ENCODE peak calls at places on chromosomes 11 and 22, in seven cellular contexts. O, L, F, R, Y, C and P are unnamed samples.

GRCh38 chr11:61281581-61282250 is 13.4 kb downstream of the VWCE start:
- DNase-seq in O (no peak), L (peak), F (peak), R (no peak), Y (peak), C (peak), P (peak)

GRCh38 chr11:2885676-2886081 is at the start of gene CDKN1C:
- DNase-seq in O (peak), L (peak), F (peak), R (peak), Y (peak), C (peak), P (peak)

GRCh38 chr22:21688706-21689381 is 23.0 kb downstream of the PPIL2 start:
- DNase-seq in O (no peak), L (no peak), F (no peak), R (no peak), Y (no peak), C (no peak), P (no peak)

GRCh38 chr11:2804701-2805387 is 80.7 kb downstream of the CDKN1C start:
- DNase-seq in O (peak), L (peak), F (peak), R (peak), Y (peak), C (no peak), P (no peak)

GRCh38 chr11:119797137-119797611 is 68.2 kb upstream of the NECTIN1 start:
- DNase-seq in O (peak), L (no peak), F (no peak), R (no peak), Y (no peak), C (no peak), P (no peak)

GRCh38 chr11:130612291-130612802 is 163.9 kb downstream of the ADAMTS15 start:
- DNase-seq in O (no peak), L (no peak), F (no peak), R (no peak), Y (no peak), C (no peak), P (no peak)

GRCh38 chr11:67463680-67464410 is 5.2 kb downstream of the TMEM134 start:
- DNase-seq in O (peak), L (peak), F (peak), R (no peak), Y (peak), C (peak), P (peak)

GRCh38 chr11:85810871-85811611 is at the start of gene SYTL2:
- DNase-seq in O (peak), L (peak), F (peak), R (peak), Y (peak), C (peak), P (peak)

GRCh38 chr11:17411418-17411817 is 23.0 kb upstream of the KCNJ11 start:
- DNase-seq in O (peak), L (no peak), F (no peak), R (no peak), Y (no peak), C (no peak), P (no peak)

GRCh38 chr22:25237503-25237902 is 18.1 kb downstream of the CRYBB2 start:
- DNase-seq in O (no peak), L (no peak), F (no peak), R (no peak), Y (no peak), C (no peak), P (no peak)

GRCh38 chr11:13376838-13377237 is 86.2 kb downstream of the BTBD10 start:
- DNase-seq in O (no peak), L (no peak), F (no peak), R (no peak), Y (no peak), C (no peak), P (no peak)

GRCh38 chr22:26579331-26579886 is 10.5 kb downstream of the TPST2 start:
- DNase-seq in O (peak), L (peak), F (no peak), R (no peak), Y (peak), C (no peak), P (peak)

GRCh38 chr11:290621-291231 is 1.8 kb downstream of the PGGHG start:
- DNase-seq in O (peak), L (no peak), F (peak), R (no peak), Y (peak), C (no peak), P (no peak)

GRCh38 chr11:2442554-2442953 is 1.8 kb downstream of the TRPM5 start:
- DNase-seq in O (no peak), L (no peak), F (no peak), R (no peak), Y (no peak), C (no peak), P (no peak)

GRCh38 chr11:39374963-39375698 is 2084.3 kb downstream of the LRRC4C start:
- DNase-seq in O (no peak), L (no peak), F (no peak), R (no peak), Y (no peak), C (no peak), P (peak)

DNA sequence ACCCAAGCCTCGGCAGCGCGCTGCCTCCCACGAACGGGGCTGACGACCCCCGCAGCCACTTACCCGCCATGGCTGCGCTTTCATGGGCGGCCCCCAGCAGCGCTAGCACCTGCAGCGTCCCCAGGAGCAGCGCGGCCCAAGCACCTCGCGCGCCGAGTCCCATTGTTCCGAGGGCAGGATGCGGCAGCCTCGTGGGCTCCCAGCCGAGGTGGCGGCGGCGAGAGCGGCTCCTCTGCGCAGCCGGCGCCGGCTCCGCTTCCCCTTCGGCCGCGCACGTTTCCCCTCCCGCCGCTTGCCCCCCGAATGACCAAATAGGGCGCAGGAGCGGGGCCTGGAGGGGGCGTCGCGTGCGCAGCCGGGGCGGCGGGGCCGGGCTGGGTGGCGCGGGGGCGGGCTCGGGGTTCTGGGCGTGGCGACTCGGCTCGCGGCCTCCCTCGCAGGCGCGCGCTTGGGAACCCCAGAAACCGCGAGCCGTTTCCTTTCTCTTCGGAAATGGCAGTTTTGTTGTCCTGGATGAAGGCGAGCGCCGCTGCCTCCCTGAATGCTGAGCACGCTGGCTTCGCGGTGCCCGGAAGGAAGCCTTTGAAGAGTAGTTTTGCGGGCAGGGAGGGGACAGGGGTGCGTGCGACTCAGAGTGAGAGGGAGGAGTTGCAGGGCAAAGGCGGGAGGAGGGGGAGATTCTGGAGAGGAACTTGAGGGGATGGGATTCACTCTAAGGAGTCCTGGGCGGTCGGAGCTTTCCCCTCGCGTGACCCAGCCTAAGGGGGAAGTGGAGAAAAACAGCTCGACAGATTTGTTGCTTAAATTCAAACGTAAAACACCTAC is at the start of gene TMEM123:
- DNase-seq in O (peak), L (peak), F (peak), R (peak), Y (peak), C (peak), P (peak)
- TF ChIP-seq POLR2A in O (no peak), L (no peak), F (peak), R (no peak), Y (peak), C (peak), P (no peak)

GRCh38 chr22:38173156-38173906 is 8.3 kb downstream of the PLA2G6 start:
- DNase-seq in O (no peak), L (no peak), F (no peak), R (no peak), Y (no peak), C (no peak), P (peak)

GRCh38 chr22:38172016-38172431 is 9.6 kb downstream of the PLA2G6 start:
- DNase-seq in O (no peak), L (no peak), F (no peak), R (no peak), Y (no peak), C (no peak), P (no peak)

GRCh38 chr22:38170469-38170868 is 11.2 kb downstream of the PLA2G6 start:
- DNase-seq in O (no peak), L (no peak), F (no peak), R (no peak), Y (no peak), C (no peak), P (no peak)

GRCh38 chr22:38174626-38175025 is 7.0 kb downstream of the PLA2G6 start:
- DNase-seq in O (no peak), L (no peak), F (no peak), R (no peak), Y (no peak), C (no peak), P (no peak)

GRCh38 chr22:38172489-38173155 is 9.0 kb downstream of the PLA2G6 start:
- DNase-seq in O (peak), L (peak), F (peak), R (peak), Y (peak), C (peak), P (peak)
- TF ChIP-seq POLR2A in O (no peak), L (no peak), F (no peak), R (no peak), Y (no peak), C (no peak), P (peak)

GRCh38 chr11:78416285-78417174 is 1.1 kb downstream of the GAB2 start:
- DNase-seq in O (peak), L (peak), F (peak), R (peak), Y (peak), C (peak), P (peak)
- TF ChIP-seq POLR2A in O (no peak), L (no peak), F (peak), R (no peak), Y (peak), C (peak), P (peak)

GRCh38 chr22:46758867-46759290 is 3.6 kb upstream of the TBC1D22A start:
- DNase-seq in O (peak), L (peak), F (peak), R (no peak), Y (peak), C (peak), P (peak)
- TF ChIP-seq POLR2A in O (no peak), L (no peak), F (no peak), R (no peak), Y (no peak), C (no peak), P (no peak)

GRCh38 chr22:37807410-37808293 is at the start of gene GCAT:
- DNase-seq in O (peak), L (peak), F (peak), R (peak), Y (peak), C (peak), P (peak)
- TF ChIP-seq POLR2A in O (no peak), L (no peak), F (peak), R (no peak), Y (peak), C (peak), P (peak)

DNA sequence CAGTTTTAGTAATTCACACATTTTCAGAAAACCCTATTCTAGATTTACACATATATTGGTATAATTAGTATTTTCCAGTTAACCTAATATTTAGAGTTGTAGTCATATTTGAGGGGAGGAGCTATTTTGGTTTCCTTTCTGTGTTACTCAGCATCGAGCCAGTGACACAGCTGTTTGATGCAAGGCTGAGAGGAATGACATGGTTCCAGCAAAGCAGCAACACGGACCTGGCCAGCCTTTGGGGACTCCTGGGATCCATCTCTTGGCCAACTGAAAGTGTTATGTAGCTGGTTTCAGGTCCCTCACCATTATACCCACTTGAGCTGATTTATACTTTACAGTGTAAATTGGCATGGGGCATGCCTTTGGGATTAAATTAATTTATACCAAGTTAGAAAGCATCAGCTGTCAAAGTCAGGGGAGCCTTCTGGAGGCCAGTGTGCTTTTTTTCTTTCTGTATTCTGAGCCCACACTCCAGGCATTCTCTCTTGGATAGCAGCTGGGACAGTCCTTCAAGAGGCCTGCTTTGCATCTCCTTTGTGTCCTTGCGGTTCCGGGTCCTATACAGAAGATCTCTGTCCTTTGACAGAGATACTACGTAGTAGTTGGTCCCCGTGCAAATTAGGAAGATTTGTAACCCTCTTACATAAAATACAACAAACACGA is 91.3 kb upstream of the SLC25A18 start:
- DNase-seq in O (no peak), L (no peak), F (no peak), R (peak), Y (no peak), C (no peak), P (no peak)
- TF ChIP-seq POLR2A in O (no peak), L (no peak), F (no peak), R (no peak), Y (no peak), C (no peak), P (no peak)